ENCODE peak calls at places on chromosomes 16 and 17, in four cellular contexts. Y is cardiac muscle cell; V is stimulated activated CD8-positive, alpha-beta memory T cell treated with anti-CD3 and anti-CD28 coated beads, Interleukin-12 subunit alpha, Interleukin-12 subunit beta, amount 100 ng/mL, for 4 hours; T is NCI-H2081. G is an unnamed sample.

GRCh38 chr16:27267037-27267677 is 1.4 kb downstream of the NSMCE1 start:
- DNase-seq in Y (no peak), V (no peak), T (no peak), G (no peak)

GRCh38 chr16:48115299-48115698 is 40.5 kb downstream of the ABCC12 start:
- DNase-seq in Y (no peak), V (no peak), T (no peak), G (no peak)

GRCh38 chr17:51351890-51352289 is 91.5 kb downstream of the UTP18 start:
- DNase-seq in Y (peak; percentile 74), V (no peak), T (no peak), G (peak; percentile 68)

GRCh38 chr16:57111420-57111819 is 19.0 kb downstream of the CPNE2 start:
- DNase-seq in Y (no peak), V (no peak), T (no peak), G (no peak)

GRCh38 chr17:49680314-49680713 is 2.4 kb upstream of the SPOP start:
- DNase-seq in Y (no peak), V (no peak), T (peak; percentile 23), G (no peak)

GRCh38 chr17:47717261-47717697 is 15.8 kb upstream of the TBX21 start:
- DNase-seq in Y (no peak), V (no peak), T (no peak), G (no peak)

GRCh38 chr17:43732961-43733360 is 25.6 kb downstream of the SOST start:
- DNase-seq in Y (peak; percentile 64), V (no peak), T (no peak), G (no peak)

GRCh38 chr16:77863250-77863649 is 74.9 kb downstream of the VAT1L start:
- DNase-seq in Y (no peak), V (no peak), T (no peak), G (no peak)

GRCh38 chr17:75688209-75688771 is 21.2 kb downstream of the SAP30BP start:
- DNase-seq in Y (peak; percentile 88), V (no peak), T (no peak), G (no peak)

GRCh38 chr17:55495239-55495638 is 16.0 kb downstream of the SMIM36 start:
- DNase-seq in Y (no peak), V (no peak), T (no peak), G (no peak)

GRCh38 chr17:39152134-39152884 is 872 bp upstream of the PLXDC1 start:
- DNase-seq in Y (no peak), V (no peak), T (no peak), G (peak; percentile 86)

GRCh38 chr17:67441052-67441738 is 64.1 kb downstream of the PITPNC1 start:
- DNase-seq in Y (peak; percentile 33), V (peak; percentile 60), T (no peak), G (no peak)

GRCh38 chr16:19699472-19699871 is 18.6 kb downstream of the KNOP1 start:
- DNase-seq in Y (no peak), V (no peak), T (no peak), G (no peak)

GRCh38 chr17:39963826-39964225 is 1.0 kb downstream of the GSDMA start:
- DNase-seq in Y (no peak), V (no peak), T (no peak), G (no peak)

GRCh38 chr17:44850612-44851011 is 2.9 kb downstream of the HIGD1B start:
- DNase-seq in Y (no peak), V (no peak), T (no peak), G (no peak)

GRCh38 chr16:85553436-85554113 is 59.5 kb upstream of the GSE1 start:
- DNase-seq in Y (peak; percentile 78), V (peak; percentile 36), T (peak; percentile 58), G (no peak)

GRCh38 chr16:89829630-89830437 is 1.6 kb downstream of the SPIRE2 start:
- DNase-seq in Y (no peak), V (no peak), T (no peak), G (no peak)

GRCh38 chr16:2519711-2520080 is 475 bp upstream of the AMDHD2 start:
- DNase-seq in Y (no peak), V (no peak), T (no peak), G (no peak)

GRCh38 chr16:81214745-81215166 is 23.7 kb upstream of the BCO1 start:
- DNase-seq in Y (peak; percentile 48), V (no peak), T (no peak), G (no peak)

GRCh38 chr17:11557727-11558452 is 40.4 kb upstream of the DNAH9 start:
- DNase-seq in Y (no peak), V (no peak), T (no peak), G (no peak)

GRCh38 chr17:75404739-75405364 is 626 bp downstream of the GRB2 start:
- DNase-seq in Y (peak; percentile 20), V (peak; percentile 33), T (peak; percentile 45), G (peak; percentile 22)

GRCh38 chr16:28106467-28106866 is 43.0 kb upstream of the GSG1L start:
- DNase-seq in Y (no peak), V (no peak), T (no peak), G (peak; percentile 8)

GRCh38 chr16:67936124-67936875 is at the start of gene PSMB10:
- DNase-seq in Y (peak; percentile 66), V (peak; percentile 61), T (no peak), G (no peak)

GRCh38 chr17:50498021-50498874 is 10.0 kb upstream of the MYCBPAP start:
- DNase-seq in Y (no peak), V (no peak), T (no peak), G (no peak)

GRCh38 chr17:49510059-49510719 is 15.1 kb downstream of the NGFR start:
- DNase-seq in Y (no peak), V (no peak), T (no peak), G (no peak)

G was measured in posterior cingulate gyrus.